ENCODE peak calls at places on chromosomes 5 and 9, in four cellular contexts. V is retinal pigment epithelial cell, L is fibroblast of mammary gland, D is A549. C is an unnamed sample.

GRCh38 chr5:150608991-150609390 is 31.5 kb upstream of the SYNPO start:
- DNase-seq in L (no peak), V (no peak), D (no peak), C (no peak)

GRCh38 chr5:54718647-54719046 is 201.1 kb downstream of the SNX18 start:
- DNase-seq in D (no peak), L (peak; percentile 61), V (no peak), C (no peak)

GRCh38 chr5:37837101-37838032 is 2.5 kb downstream of the GDNF start:
- DNase-seq in D (peak; percentile 71), V (no peak), L (peak; percentile 78), C (peak; percentile 38)

GRCh38 chr5:143635888-143636287 is 176.1 kb upstream of the HMHB1 start:
- DNase-seq in L (peak; percentile 23), D (no peak), V (no peak), C (no peak)

GRCh38 chr9:135083831-135084230 is 3.6 kb upstream of the OLFM1 start:
- DNase-seq in L (no peak), D (no peak), V (no peak), C (no peak)

GRCh38 chr5:78490709-78491485 is 130.5 kb downstream of the SCAMP1 start:
- DNase-seq in L (no peak), V (no peak), D (no peak), C (no peak)

GRCh38 chr5:141897425-141897824 is 19.2 kb upstream of the PCDH1 start:
- DNase-seq in L (no peak), V (no peak), D (no peak), C (no peak)

GRCh38 chr5:137504916-137505315 is 5.8 kb upstream of the SPOCK1 start:
- DNase-seq in D (no peak), L (no peak), V (no peak), C (no peak)

GRCh38 chr5:109905906-109906305 is 216.2 kb downstream of the MAN2A1 start:
- DNase-seq in V (peak; percentile 43), L (no peak), D (no peak), C (no peak)

GRCh38 chr9:84600739-84601138 is 68.8 kb upstream of the NTRK2 start:
- DNase-seq in L (no peak), D (no peak), V (no peak), C (no peak)

GRCh38 chr9:137619240-137620090 is 660 bp downstream of the EHMT1 start:
- DNase-seq in D (peak; percentile 46), L (peak; percentile 49), V (no peak), C (no peak)

GRCh38 chr9:115456515-115456914 is 338.6 kb upstream of the TNC start:
- DNase-seq in L (peak; percentile 71), V (no peak), D (no peak), C (no peak)

GRCh38 chr5:72451771-72452505 is 55.3 kb downstream of the ZNF366 start:
- DNase-seq in L (peak; percentile 98), V (no peak), D (peak; percentile 20), C (no peak)

GRCh38 chr9:110156902-110157301 is 51.1 kb downstream of the C9orf152 start:
- DNase-seq in D (no peak), V (no peak), L (peak; percentile 88), C (no peak)

DNA sequence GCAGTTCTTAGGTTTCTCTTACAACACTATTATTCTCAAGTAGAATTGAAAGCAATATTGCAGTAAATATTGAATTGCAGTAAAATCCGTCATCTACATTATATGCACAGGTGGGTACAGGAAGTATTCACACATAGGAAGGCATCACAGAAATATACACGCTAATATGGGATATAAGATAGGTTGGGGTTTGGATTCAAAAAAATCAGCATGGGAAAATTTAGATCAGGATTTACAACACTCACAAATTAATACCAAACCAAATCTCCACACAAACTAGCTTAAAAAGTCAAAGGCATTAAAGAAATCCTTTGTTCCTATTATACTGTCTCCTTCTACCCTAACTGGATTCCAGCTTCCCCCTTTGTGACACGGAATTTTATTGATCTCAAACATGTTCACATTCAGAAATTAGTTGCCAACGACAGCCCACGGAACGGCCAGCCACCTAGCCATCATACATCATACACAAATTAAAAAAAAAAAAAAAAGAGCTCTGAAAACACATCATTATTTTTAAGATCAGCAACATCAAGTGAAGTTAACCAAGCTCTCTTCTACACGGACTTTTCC is 2.2 kb downstream of the NR6A1 start:
- DNase-seq in L (no peak), D (no peak), V (no peak), C (no peak)
- H3K4me3 ChIP-seq in L (no peak overlapping the region), D (peak overlapping the region; percentile 94), V (no peak overlapping the region), C (peak overlapping the region; percentile 74)

DNA sequence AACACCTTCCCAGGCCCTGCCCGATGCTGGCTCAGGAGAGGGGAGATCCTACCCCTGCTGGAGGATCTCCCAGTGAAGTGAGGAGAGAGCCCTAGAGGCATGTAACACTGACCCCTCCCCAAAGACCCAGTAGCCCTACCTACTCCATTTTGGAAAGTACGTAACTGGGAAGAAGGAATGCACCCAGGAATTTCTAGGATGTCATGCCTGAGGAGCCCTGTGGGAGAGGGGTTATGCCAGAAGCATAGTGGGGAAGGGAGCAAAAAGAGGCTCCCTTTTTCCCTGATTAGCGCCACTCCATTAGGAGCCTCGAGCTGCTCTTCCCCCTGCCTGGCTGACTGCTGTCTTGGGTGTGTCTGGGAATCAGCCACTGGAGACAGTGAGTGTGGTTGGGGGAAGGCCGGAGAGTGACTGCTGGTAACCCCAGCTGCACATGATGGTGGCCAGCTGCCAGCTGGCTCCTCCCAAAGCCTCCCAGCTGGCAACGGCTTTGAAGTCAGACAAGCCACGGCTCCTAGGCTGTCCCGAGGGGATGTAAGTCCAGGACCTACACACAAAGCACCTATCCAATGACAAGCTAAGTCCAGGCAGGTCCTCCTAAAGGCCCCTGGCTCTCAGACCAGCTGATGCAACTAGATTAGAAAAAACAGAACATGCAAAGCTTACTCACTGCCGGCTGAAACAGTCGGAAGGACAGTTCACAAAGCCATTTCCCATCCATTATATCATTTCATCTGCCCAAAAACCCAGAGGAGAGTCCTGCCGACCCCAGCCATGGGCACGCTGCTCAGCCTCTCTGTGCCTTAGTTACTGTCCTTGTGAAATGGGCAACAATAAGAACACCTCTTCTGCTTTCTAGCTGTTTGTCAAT is 136.5 kb upstream of the ABCA1 start:
- DNase-seq in V (peak; percentile 99), D (peak; percentile 89), L (peak; percentile 96), C (peak; percentile 77)
- H3K4me3 ChIP-seq in V (no peak overlapping the region), D (peak overlapping the region; percentile 12), L (no peak overlapping the region), C (no peak overlapping the region)

DNA sequence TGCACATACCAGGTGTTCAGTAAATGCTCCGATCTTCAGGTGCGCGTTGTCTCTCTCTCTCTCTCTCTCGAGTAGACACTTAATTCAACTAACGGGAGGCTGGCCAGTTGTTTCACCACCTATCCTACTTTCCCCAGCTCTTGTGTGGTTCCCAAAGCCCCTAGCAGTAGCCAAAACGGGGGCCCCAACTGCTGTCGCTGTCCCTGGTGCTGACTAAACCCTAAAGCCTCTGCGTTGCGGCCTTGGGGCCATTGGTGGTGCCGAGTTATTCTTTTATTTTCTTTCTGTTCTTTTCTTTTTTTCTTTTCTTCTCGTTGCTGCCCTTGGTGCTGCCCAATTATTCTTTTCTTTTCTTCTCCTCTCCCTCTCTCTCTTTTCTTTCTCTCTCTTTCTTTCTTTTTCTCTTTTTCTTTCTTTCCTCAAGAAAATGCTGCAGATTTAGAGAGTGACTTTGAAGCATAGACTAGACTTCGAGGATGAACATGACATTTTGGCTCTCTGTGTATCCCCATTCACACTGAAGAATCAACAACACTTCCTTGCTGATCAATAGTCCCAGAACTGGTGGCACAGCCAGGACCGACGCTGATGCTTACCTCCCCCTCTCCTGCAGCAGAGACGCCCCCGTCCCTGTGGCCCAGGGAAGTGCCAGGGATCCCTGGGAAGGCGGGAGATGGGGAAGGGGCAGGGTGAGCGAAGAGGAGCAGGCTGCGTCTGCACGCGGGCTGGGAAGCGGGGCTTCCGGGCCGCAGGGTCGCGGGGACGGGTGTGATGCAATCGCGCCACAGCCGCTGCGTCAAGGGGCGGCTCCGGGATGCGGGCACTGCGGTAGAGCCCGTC is at the start of gene FBLL1:
- DNase-seq in D (no peak), L (peak; percentile 24), V (no peak), C (no peak)
- H3K4me3 ChIP-seq in D (peak within 1 kb of the TSS; percentile 40), L (peak within 1 kb of the TSS; percentile 27), V (peak within 1 kb of the TSS; percentile 41), C (peak within 1 kb of the TSS; percentile 61)

GRCh38 chr9:116944714-116945534 is 257.8 kb downstream of the TRIM32 start:
- DNase-seq in V (no peak), D (no peak), L (no peak), C (no peak)

GRCh38 chr9:116941266-116941665 is 254.2 kb downstream of the TRIM32 start:
- DNase-seq in L (no peak), D (no peak), V (no peak), C (no peak)

GRCh38 chr9:116942593-116943061 is 255.5 kb downstream of the TRIM32 start:
- DNase-seq in D (no peak), V (no peak), L (no peak), C (no peak)

GRCh38 chr9:116943970-116944369 is 256.9 kb downstream of the TRIM32 start:
- DNase-seq in D (no peak), L (no peak), V (no peak), C (no peak)

GRCh38 chr9:116945817-116946216 is 258.7 kb downstream of the TRIM32 start:
- DNase-seq in V (no peak), L (no peak), D (no peak), C (no peak)
- H3K4me3 ChIP-seq in V (no peak overlapping the region), L (no peak overlapping the region), D (no peak overlapping the region), C (no peak overlapping the region)

GRCh38 chr9:88534456-88535225 is at the start of gene NXNL2:
- DNase-seq in V (peak; percentile 48), D (peak; percentile 74), L (peak; percentile 67), C (no peak)
- H3K4me3 ChIP-seq in V (peak within 1 kb of the TSS; percentile 68), D (peak within 1 kb of the TSS; percentile 68), L (peak within 1 kb of the TSS; percentile 64), C (peak within 1 kb of the TSS; percentile 74)

C was measured in Panc1.